ENCODE peak calls at places on chromosome 21, in six cellular contexts. H is ovary, Y is suprapubic skin, P is A549, M is K562, U is sigmoid colon. D is an unnamed sample. For H3K4me1, the result is how much of the 10 kb centered on the place peaks cover.

GRCh38 chr21:31493350-31493880 is 149.4 kb upstream of the TIAM1 start:
- DNase-seq in H (no peak), Y (no peak), P (no peak), M (no peak), U (no peak), D (no peak)

GRCh38 chr21:27171704-27172103 is 204.8 kb upstream of the ADAMTS5 start:
- DNase-seq in H (no peak), Y (no peak), P (no peak), M (no peak), U (no peak), D (no peak)

GRCh38 chr21:17901458-17902092 is 82.4 kb upstream of the C21orf91 start:
- DNase-seq in H (no peak), Y (no peak), P (no peak), M (no peak), U (no peak), D (no peak)

GRCh38 chr21:18832081-18832670 is 428.6 kb upstream of the TMPRSS15 start:
- DNase-seq in H (no peak), Y (no peak), P (no peak), M (no peak), U (no peak), D (no peak)

GRCh38 chr21:27277122-27277521 is 310.2 kb upstream of the ADAMTS5 start:
- DNase-seq in H (no peak), Y (no peak), P (no peak), M (no peak), U (no peak), D (no peak)

GRCh38 chr21:44273046-44273445 is 11.3 kb upstream of the DNMT3L start:
- DNase-seq in H (no peak), Y (no peak), P (no peak), M (no peak), U (no peak), D (no peak)

GRCh38 chr21:38823737-38824123 is 18.0 kb downstream of the ETS2 start:
- DNase-seq in H (no peak), Y (no peak), P (no peak), M (no peak), U (no peak), D (no peak)

GRCh38 chr21:46532080-46532479 is 72.8 kb downstream of the S100B start:
- DNase-seq in H (no peak), Y (no peak), P (no peak), M (no peak), U (no peak), D (no peak)

GRCh38 chr21:27693376-27693775 is 726.5 kb upstream of the ADAMTS5 start:
- DNase-seq in H (no peak), Y (no peak), P (no peak), M (no peak), U (no peak), D (no peak)

GRCh38 chr21:33668180-33668579 is 25.9 kb downstream of the ITSN1 start:
- DNase-seq in H (no peak), Y (no peak), P (no peak), M (no peak), U (no peak), D (no peak)

GRCh38 chr21:26072891-26073615 is 97.5 kb downstream of the APP start:
- DNase-seq in H (no peak), Y (no peak), P (no peak), M (no peak), U (no peak), D (no peak)

GRCh38 chr21:26280715-26281310 is 110.2 kb upstream of the APP start:
- DNase-seq in H (no peak), Y (no peak), P (no peak), M (no peak), U (no peak), D (no peak)

GRCh38 chr21:43827015-43827611 is 37.7 kb downstream of the RRP1 start:
- DNase-seq in H (no peak), Y (no peak), P (no peak), M (no peak), U (peak), D (no peak)

GRCh38 chr21:17051054-17051453 is 461.8 kb upstream of the CXADR start:
- DNase-seq in H (peak), Y (no peak), P (no peak), M (no peak), U (no peak), D (no peak)

GRCh38 chr21:30981403-30981802 is 56.9 kb downstream of the KRTAP19-8 start:
- DNase-seq in H (no peak), Y (no peak), P (no peak), M (no peak), U (no peak), D (no peak)

GRCh38 chr21:26405071-26405470 is 168.0 kb downstream of the CYYR1 start:
- DNase-seq in H (no peak), Y (no peak), P (no peak), M (no peak), U (no peak), D (no peak)

GRCh38 chr21:25518491-25518911 is 88.8 kb downstream of the MRPL39 start:
- DNase-seq in H (no peak), Y (no peak), P (no peak), M (no peak), U (no peak), D (no peak)

GRCh38 chr21:24375201-24375600 is 1232.1 kb downstream of the MRPL39 start:
- DNase-seq in H (no peak), Y (no peak), P (no peak), M (no peak), U (no peak), D (no peak)

GRCh38 chr21:32626633-32627196 is 14.5 kb upstream of the CFAP298 start:
- DNase-seq in H (no peak), Y (no peak), P (no peak), M (no peak), U (no peak), D (no peak)

DNA sequence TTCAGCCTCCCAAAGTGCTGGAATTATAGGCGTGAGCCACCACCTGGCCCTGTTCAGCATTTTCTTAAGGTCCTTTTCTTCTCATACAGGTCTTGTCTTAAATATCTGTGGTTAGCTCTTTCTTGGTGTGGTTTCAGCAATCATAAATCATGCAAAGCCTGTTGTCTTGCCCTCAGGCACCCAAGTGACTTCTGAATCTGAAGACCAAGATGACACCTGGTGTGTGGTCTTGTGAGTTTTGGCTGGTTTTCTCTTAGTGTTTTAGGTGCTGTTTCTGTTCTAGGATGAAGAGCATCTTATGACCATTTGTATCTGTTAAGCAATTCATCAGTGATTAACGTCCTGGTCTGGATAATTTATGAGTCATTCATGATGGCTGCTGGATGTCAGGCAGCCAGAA is 12.5 kb upstream of the CFAP298 start:
- DNase-seq in H (no peak), Y (no peak), P (no peak), M (no peak), U (no peak), D (no peak)
- H3K27ac ChIP-seq in H (no peak), Y (no peak), P (no peak), M (no peak), U (no peak), D (no peak)

DNA sequence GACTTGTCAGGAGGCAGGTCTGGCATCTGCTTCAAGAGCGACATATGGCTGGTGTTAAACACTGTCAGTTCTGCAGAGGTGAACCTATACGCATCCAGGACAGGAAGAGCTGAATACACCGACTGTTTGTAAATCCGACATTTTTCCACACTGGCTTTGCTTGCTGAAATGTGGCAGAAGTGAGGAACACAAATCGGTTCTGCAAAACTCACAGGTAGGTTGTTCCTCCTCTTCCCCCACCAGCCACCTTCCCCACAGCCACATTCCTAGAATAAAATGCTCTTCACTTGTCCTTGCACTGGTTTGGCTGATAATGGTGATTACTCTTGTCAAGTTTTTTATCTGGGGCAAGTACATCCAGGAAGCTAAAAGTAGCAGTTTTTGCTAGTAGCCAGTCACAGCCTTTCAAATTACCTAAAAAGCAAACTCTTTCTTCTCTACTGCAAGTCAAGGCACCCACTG is 289.2 kb downstream of the GRIK1 start:
- DNase-seq in H (no peak), Y (no peak), P (no peak), M (no peak), U (no peak), D (no peak)
- TF ChIP-seq EP300 in H (no peak), Y (no peak), P (no peak), M (no peak), U (no peak), D (no peak)

GRCh38 chr21:42190492-42190875 is 28.5 kb upstream of the ABCG1 start:
- DNase-seq in H (no peak), Y (no peak), P (no peak), M (no peak), U (no peak), D (no peak)
- H3K4me1 ChIP-seq in H (under half), Y (under half), P (under half), M (under half), U (under half), D (under half)

GRCh38 chr21:45403133-45403824 is 1.7 kb upstream of the COL18A1 start:
- DNase-seq in H (no peak), Y (no peak), P (no peak), M (no peak), U (peak), D (no peak)
- H3K27ac ChIP-seq in H (peak), Y (peak), P (no peak), M (no peak), U (peak), D (no peak)

DNA sequence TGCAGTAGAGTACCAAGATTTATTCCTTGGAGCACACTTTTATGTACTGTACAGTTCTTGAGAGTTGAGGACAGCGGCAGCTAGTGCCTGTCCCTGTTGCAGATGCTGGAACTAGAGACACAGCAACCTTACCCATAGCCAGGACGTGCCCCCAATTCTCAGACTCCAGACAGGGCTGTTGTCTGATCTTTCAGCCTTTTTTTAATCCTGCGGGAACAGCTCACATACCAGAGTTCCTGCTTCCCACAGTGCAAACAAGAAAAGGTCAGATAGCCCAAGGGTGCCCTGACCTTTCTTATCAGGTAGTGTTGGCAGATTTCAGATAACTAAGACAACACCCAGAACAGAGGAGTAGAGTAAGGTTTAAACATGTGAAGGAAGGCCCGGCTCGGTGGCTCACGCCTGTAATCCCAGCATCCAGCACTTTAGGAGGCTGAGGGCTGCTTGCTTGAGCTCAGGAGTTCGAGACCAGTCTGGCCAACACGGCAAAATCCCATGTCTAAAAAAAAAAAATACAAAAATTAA is 78.5 kb downstream of the DOP1B start:
- DNase-seq in H (no peak), Y (no peak), P (no peak), M (no peak), U (no peak), D (peak)
- TF ChIP-seq EP300 in H (no peak), Y (no peak), P (no peak), M (no peak), U (no peak), D (no peak)

GRCh38 chr21:45469273-45470086 is 64.5 kb downstream of the COL18A1 start:
- DNase-seq in H (no peak), Y (no peak), P (no peak), M (no peak), U (no peak), D (no peak)
- H3K4me1 ChIP-seq in H (under half), Y (half or more), P (half or more), M (under half), U (under half), D (under half)

D was measured in stomach.